ENCODE peak calls at places on chromosomes 6 and 20, in eight cellular contexts. G, P, A, M, X, S, V and U are unnamed samples.

GRCh38 chr6:159931112-159931511 is 37.8 kb upstream of the IGF2R start:
- DNase-seq in G (no peak), M (no peak), A (no peak), S (no peak), P (no peak), V (no peak), X (no peak), U (no peak)

GRCh38 chr6:152642578-152643375 is 5.6 kb upstream of the SYNE1 start:
- DNase-seq in G (peak; percentile 76), M (peak; percentile 51), V (peak; percentile 45), X (peak; percentile 29), S (no peak), A (peak; percentile 59), P (peak; percentile 36), U (no peak)

GRCh38 chr20:4613718-4614620 is 107.7 kb upstream of the PRND start:
- DNase-seq in A (peak; percentile 69), V (peak; percentile 78), M (peak; percentile 23), G (no peak), S (no peak), P (no peak), X (peak; percentile 69), U (no peak)

GRCh38 chr6:11232968-11233626 is 629 bp upstream of the NEDD9 start:
- DNase-seq in S (no peak), X (no peak), M (no peak), V (no peak), A (no peak), G (no peak), P (no peak), U (no peak)

GRCh38 chr6:149060300-149060984 is 257.1 kb upstream of the TAB2 start:
- DNase-seq in V (peak; percentile 64), G (no peak), A (peak; percentile 37), P (no peak), X (peak; percentile 48), S (no peak), M (peak; percentile 23), U (no peak)

GRCh38 chr6:34466242-34467185 is 638 bp downstream of the PACSIN1 start:
- DNase-seq in M (peak; percentile 20), P (no peak), V (no peak), G (no peak), S (no peak), X (no peak), A (no peak), U (no peak)

GRCh38 chr6:71478834-71479541 is 190.4 kb downstream of the OGFRL1 start:
- DNase-seq in A (peak; percentile 95), M (no peak), S (peak; percentile 74), X (no peak), P (peak; percentile 86), V (no peak), G (no peak), U (no peak)

GRCh38 chr6:144581807-144582537 is 296.8 kb downstream of the UTRN start:
- DNase-seq in M (no peak), G (no peak), V (peak; percentile 51), X (peak; percentile 12), S (no peak), P (peak; percentile 27), A (peak; percentile 21), U (no peak)

GRCh38 chr6:72218125-72218524 is 331.8 kb downstream of the RIMS1 start:
- DNase-seq in X (no peak), V (peak; percentile 38), G (no peak), M (no peak), S (no peak), A (peak; percentile 32), P (peak; percentile 5), U (no peak)

GRCh38 chr20:20430066-20430465 is 62.2 kb downstream of the INSM1 start:
- DNase-seq in X (no peak), V (no peak), G (no peak), P (no peak), M (peak; percentile 17), A (no peak), S (no peak), U (no peak)

GRCh38 chr6:117685359-117685758 is 10.1 kb downstream of the NUS1 start:
- DNase-seq in X (no peak), V (no peak), A (no peak), S (no peak), M (no peak), G (no peak), P (no peak), U (no peak)